ENCODE peak calls at places on chromosome 18, in ten cellular contexts. I is AG09309, R is fibroblast of mammary gland, N is A549, P is foreskin fibroblast, L is choroid plexus epithelial cell, V is right lobe of liver, S is fibroblast of the aortic adventitia, B is transverse colon, Z is neural crest cell. C is an unnamed sample.

GRCh38 chr18:42706618-42707017 is 408.9 kb downstream of the RIT2 start:
- DNase-seq in I (no peak), R (no peak), N (peak), P (no peak), L (peak), V (no peak), S (peak), B (peak), Z (no peak), C (no peak)

GRCh38 chr18:59514193-59514592 is 155.1 kb upstream of the LMAN1 start:
- DNase-seq in I (no peak), R (peak), N (no peak), P (peak), L (peak), V (no peak), S (peak), B (peak), Z (no peak), C (no peak)

GRCh38 chr18:31738460-31739407 is 21.9 kb downstream of the SLC25A52 start:
- DNase-seq in I (no peak), R (peak), N (peak), P (no peak), L (no peak), V (peak), S (no peak), B (no peak), Z (no peak), C (no peak)

GRCh38 chr18:34821669-34822210 is 111.6 kb downstream of the DTNA start:
- DNase-seq in I (no peak), R (no peak), N (peak), P (peak), L (peak), V (no peak), S (no peak), B (no peak), Z (no peak), C (no peak)

GRCh38 chr18:26317353-26317865 is 91.2 kb downstream of the TAF4B start:
- DNase-seq in I (no peak), R (peak), N (peak), P (peak), L (peak), V (no peak), S (no peak), B (no peak), Z (no peak), C (no peak)

GRCh38 chr18:8045890-8046289 is 478.8 kb downstream of the PTPRM start:
- DNase-seq in I (no peak), R (peak), N (no peak), P (no peak), L (no peak), V (no peak), S (no peak), B (no peak), Z (no peak), C (no peak)

GRCh38 chr18:36828157-36828629 is 609 bp downstream of the TPGS2 start:
- DNase-seq in I (no peak), R (peak), N (peak), P (peak), L (peak), V (no peak), S (peak), B (peak), Z (peak), C (no peak)

GRCh38 chr18:30088238-30088637 is 954.3 kb downstream of the DSC3 start:
- DNase-seq in I (no peak), R (no peak), N (no peak), P (no peak), L (no peak), V (no peak), S (no peak), B (no peak), Z (no peak), C (no peak)

GRCh38 chr18:3499498-3499897 is 49.5 kb downstream of the TGIF1 start:
- DNase-seq in I (no peak), R (no peak), N (no peak), P (peak), L (peak), V (no peak), S (no peak), B (no peak), Z (no peak), C (no peak)
- TF ChIP-seq CTCF in I (no peak), R (no peak), N (no peak), P (no peak), L (peak), V (no peak), S (no peak), B (no peak), Z (no peak), C (peak)

GRCh38 chr18:49784427-49785185 is 28.7 kb downstream of the ACAA2 start:
- DNase-seq in I (peak), R (peak), N (no peak), P (peak), L (peak), V (no peak), S (peak), B (no peak), Z (no peak), C (no peak)
- TF ChIP-seq CTCF in I (peak), R (peak), N (peak), P (peak), L (peak), V (peak), S (peak), B (no peak), Z (peak), C (peak)

DNA sequence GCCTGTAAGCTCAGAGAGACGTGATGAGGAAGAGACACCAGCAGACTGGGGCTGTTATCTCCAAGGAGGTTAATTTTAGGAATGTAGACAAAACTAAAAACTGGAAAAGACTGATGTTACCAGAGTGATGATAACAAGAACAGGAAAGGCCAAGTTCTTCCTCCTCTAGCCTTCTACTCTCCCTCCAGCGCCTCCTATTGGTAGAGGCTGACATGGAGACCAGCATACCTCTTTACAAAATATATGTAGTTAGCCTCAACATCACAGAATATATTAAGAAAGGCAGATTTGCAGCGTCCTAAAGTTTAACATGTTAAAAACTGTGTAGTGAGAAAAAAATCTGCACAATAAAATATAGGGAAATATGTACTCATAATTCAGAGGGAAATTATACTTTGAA is 66.0 kb downstream of the TCF4 start:
- DNase-seq in I (no peak), R (peak), N (peak), P (no peak), L (peak), V (no peak), S (no peak), B (peak), Z (peak), C (no peak)
- TF ChIP-seq CTCF in I (peak), R (peak), N (no peak), P (peak), L (peak), V (peak), S (peak), B (peak), Z (peak), C (peak)

DNA sequence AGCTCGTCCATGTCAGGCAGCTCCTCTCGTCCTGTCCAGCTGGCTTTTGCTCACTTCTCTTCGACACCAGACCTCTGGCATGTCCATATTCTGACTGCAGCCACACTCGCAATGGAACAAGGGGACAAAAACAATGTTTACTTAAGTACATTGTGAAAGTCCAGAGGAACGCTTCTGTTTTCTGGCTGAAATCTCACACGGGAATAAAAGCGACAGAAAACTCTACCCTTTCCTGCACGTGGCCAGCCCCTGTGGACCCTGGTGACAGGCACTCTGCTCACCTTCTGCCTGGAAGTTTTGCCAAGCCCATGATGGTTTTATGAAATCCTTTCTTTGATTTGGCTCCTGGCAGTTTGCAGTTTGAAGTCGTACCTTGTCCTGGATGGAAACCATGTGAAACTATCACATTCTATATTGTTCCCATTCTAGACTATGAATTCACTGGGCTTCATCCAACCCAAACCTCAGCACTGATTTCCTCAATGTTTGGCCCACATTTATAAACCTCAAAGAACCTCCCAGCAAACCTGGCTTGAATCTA is 134.2 kb upstream of the PIEZO2 start:
- DNase-seq in I (no peak), R (no peak), N (no peak), P (peak), L (no peak), V (peak), S (peak), B (no peak), Z (no peak), C (no peak)
- TF ChIP-seq CTCF in I (no peak), R (no peak), N (no peak), P (no peak), L (no peak), V (no peak), S (no peak), B (no peak), Z (no peak), C (no peak)

GRCh38 chr18:75467396-75467795 is 39.9 kb upstream of the SMIM21 start:
- DNase-seq in I (no peak), R (no peak), N (no peak), P (no peak), L (no peak), V (no peak), S (no peak), B (no peak), Z (no peak), C (no peak)
- TF ChIP-seq CTCF in I (no peak), R (no peak), N (no peak), P (no peak), L (no peak), V (no peak), S (no peak), B (no peak), Z (no peak), C (no peak)

DNA sequence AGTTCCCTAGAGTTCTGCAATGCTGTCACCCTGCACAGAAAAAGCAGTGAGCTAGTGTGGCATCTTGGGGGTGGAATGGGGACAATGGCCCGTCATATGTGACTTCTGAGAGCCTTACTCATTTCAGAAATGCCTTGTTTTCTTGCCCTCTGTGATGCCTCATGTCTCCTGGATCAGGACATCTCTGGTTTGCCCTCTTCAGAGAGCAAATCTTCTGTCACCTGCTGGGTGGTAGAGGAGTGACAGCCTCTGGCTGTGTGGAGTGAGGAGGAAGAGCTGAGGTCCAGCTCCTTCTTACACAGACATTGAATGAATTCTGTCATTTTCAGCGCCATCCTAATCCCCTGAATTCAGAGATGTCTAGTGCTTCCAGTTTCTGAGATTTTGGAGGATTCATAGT is 55.6 kb upstream of the PHLPP1 start:
- DNase-seq in I (no peak), R (no peak), N (no peak), P (no peak), L (no peak), V (no peak), S (no peak), B (no peak), Z (no peak), C (no peak)
- TF ChIP-seq CTCF in I (no peak), R (no peak), N (no peak), P (no peak), L (no peak), V (no peak), S (no peak), B (no peak), Z (peak), C (no peak)

DNA sequence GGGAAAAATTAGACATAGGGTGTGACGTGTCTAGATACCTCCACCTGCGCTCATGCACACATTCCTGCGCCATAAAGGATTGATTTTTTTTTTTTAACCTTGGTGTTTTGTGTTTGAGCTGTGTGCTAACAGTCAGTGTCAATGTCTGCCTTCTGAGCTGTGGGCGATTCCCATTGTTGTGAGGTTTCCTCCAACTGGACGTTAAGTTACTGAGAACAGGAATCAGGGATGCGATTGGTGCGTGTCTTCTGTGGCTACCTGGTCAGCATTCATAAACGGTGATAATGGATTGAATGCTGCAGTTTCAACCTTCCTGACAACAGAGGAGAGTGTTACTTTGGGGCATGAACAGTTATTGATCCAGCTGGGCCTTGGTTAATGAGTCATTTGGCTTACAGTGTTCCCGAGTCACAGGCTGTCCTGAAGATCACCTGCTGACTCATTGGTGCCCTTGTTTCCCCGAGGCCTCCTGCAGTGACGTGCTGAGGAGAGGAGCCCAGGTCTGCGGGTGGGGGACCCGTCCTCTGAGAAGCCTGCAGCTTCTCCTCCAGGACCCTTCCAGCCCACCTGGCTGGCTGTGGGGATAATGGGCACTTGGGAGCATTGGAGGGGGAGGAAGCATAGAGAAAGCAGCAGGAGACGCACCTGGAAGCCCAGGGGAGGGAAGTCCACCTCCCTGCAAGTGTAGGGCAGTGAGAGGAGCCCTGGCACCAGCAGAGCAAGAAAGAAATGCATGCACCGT is 25.8 kb upstream of the CABYR start:
- DNase-seq in I (no peak), R (peak), N (peak), P (peak), L (peak), V (peak), S (no peak), B (no peak), Z (no peak), C (no peak)
- TF ChIP-seq CTCF in I (no peak), R (no peak), N (no peak), P (no peak), L (no peak), V (no peak), S (no peak), B (no peak), Z (no peak), C (no peak)

GRCh38 chr18:79396431-79397287 is 929 bp downstream of the NFATC1 start:
- DNase-seq in I (no peak), R (peak), N (peak), P (peak), L (peak), V (no peak), S (peak), B (peak), Z (no peak), C (peak)
- TF ChIP-seq CTCF in I (no peak), R (no peak), N (peak), P (peak), L (no peak), V (no peak), S (no peak), B (no peak), Z (no peak), C (peak)

C was measured in chondrocyte.